ENCODE peak calls at places on chromosome 10, in four cellular contexts. C, S, G and W are unnamed samples.

GRCh38 chr10:18699849-18700554 is 40.8 kb downstream of the ARL5B start:
- DNase-seq in C (no peak), S (no peak), G (no peak), W (no peak)

GRCh38 chr10:29177266-29177832 is 111.5 kb upstream of the LYZL1 start:
- DNase-seq in C (no peak), S (no peak), G (no peak), W (no peak)

GRCh38 chr10:80473692-80474596 is 19.8 kb downstream of the TSPAN14 start:
- DNase-seq in C (no peak), S (no peak), G (no peak), W (no peak)

GRCh38 chr10:67471022-67471421 is 225.0 kb downstream of the CTNNA3 start:
- DNase-seq in C (no peak), S (no peak), G (no peak), W (no peak)

GRCh38 chr10:48330269-48330668 is 23.8 kb downstream of the MAPK8 start:
- DNase-seq in C (no peak), S (no peak), G (no peak), W (no peak)

GRCh38 chr10:106935978-106936451 is 228.5 kb downstream of the SORCS1 start:
- DNase-seq in C (no peak), S (no peak), G (no peak), W (no peak)

GRCh38 chr10:73782749-73783085 is 869 bp downstream of the CHCHD1 start:
- DNase-seq in C (no peak), S (no peak), G (no peak), W (no peak)

GRCh38 chr10:27561362-27561761 is 57.3 kb downstream of the RAB18 start:
- DNase-seq in C (no peak), S (no peak), G (no peak), W (no peak)

GRCh38 chr10:70508912-70509366 is 30.4 kb downstream of the PALD1 start:
- DNase-seq in C (peak), S (no peak), G (peak), W (no peak)

GRCh38 chr10:88114368-88114767 is 250.9 kb downstream of the PTEN start:
- DNase-seq in C (peak), S (peak), G (peak), W (no peak)

GRCh38 chr10:93867481-93867880 is 26.3 kb upstream of the SLC35G1 start:
- DNase-seq in C (no peak), S (no peak), G (no peak), W (no peak)

GRCh38 chr10:25082276-25083204 is 66.1 kb downstream of the THNSL1 start:
- DNase-seq in C (no peak), S (no peak), G (no peak), W (no peak)

GRCh38 chr10:36114141-36114540 is 472.0 kb upstream of the FZD8 start:
- DNase-seq in C (no peak), S (no peak), G (no peak), W (no peak)

GRCh38 chr10:131742371-131743000 is 158.3 kb upstream of the PPP2R2D start:
- DNase-seq in C (peak), S (no peak), G (no peak), W (no peak)

GRCh38 chr10:105042906-105043552 is 401.9 kb downstream of the SORCS3 start:
- DNase-seq in C (no peak), S (no peak), G (no peak), W (no peak)

GRCh38 chr10:52951819-52952218 is 179.2 kb upstream of the MBL2 start:
- DNase-seq in C (peak), S (peak), G (peak), W (no peak)

GRCh38 chr10:124565565-124566221 is 104.1 kb downstream of the LHPP start:
- DNase-seq in C (peak), S (peak), G (no peak), W (no peak)

GRCh38 chr10:28367865-28368541 is 65.1 kb upstream of the MPP7 start:
- DNase-seq in C (no peak), S (no peak), G (no peak), W (no peak)

GRCh38 chr10:42997849-42998165 is 79.1 kb upstream of the RET start:
- DNase-seq in C (no peak), S (no peak), G (peak), W (no peak)

GRCh38 chr10:6211341-6212265 is 8.9 kb downstream of the PFKFB3 start:
- DNase-seq in C (peak), S (no peak), G (peak), W (no peak)

GRCh38 chr10:131855763-131856401 is 44.9 kb upstream of the PPP2R2D start:
- DNase-seq in C (peak), S (no peak), G (no peak), W (no peak)

GRCh38 chr10:11896549-11897200 is 73.5 kb downstream of the PROSER2 start:
- DNase-seq in C (no peak), S (no peak), G (no peak), W (no peak)

GRCh38 chr10:132136689-132137088 is 50.1 kb upstream of the DPYSL4 start:
- DNase-seq in C (no peak), S (no peak), G (no peak), W (no peak)

GRCh38 chr10:113463777-113464176 is 89.1 kb upstream of the HABP2 start:
- DNase-seq in C (no peak), S (no peak), G (peak), W (peak)

GRCh38 chr10:70432101-70432500 is 9.4 kb downstream of the NODAL start:
- DNase-seq in C (peak), S (no peak), G (no peak), W (no peak)

GRCh38 chr10:76117949-76118348 is 686.5 kb downstream of the LRMDA start:
- DNase-seq in C (no peak), S (no peak), G (no peak), W (no peak)

GRCh38 chr10:3787816-3788215 is 2.8 kb upstream of the KLF6 start:
- DNase-seq in C (peak), S (no peak), G (no peak), W (no peak)

DNA sequence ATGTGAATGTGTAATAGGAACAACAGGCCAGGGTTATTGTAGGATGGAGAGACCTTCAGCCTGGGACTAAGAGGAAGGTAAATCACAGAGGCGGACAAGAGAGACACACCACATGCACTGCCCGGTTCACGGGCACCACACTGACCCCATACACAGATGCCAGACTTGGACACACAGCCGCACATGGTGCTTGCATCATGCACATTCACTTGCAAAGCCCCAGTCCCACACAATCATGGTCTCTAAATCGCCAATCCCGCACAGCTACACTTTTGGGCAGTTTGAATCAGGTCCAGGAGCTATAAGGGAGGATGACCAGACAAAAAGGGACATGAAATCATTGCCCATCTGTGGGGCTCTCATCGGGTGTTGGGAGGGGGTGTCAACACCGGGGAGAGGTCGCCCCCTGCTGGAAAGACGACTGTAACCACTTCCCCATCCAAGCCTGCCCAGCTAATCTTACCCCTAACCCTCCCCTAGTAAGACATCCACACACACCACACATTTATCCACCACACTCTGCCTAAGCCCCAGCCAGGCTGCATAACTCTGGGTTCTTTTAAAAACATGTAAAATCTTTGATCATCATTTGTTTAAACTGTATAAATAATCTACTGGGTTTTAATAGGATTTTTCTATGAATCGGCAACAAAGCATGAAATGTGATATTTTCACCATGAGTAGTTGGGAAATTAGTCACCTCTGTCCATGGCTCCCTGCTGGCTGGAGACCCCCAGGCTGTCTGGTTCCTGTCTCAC is 40.5 kb upstream of the SLF2 start:
- DNase-seq in C (peak), S (peak), G (peak), W (no peak)
- TF ChIP-seq CTCF in C (peak), S (no peak), G (peak), W (peak)

GRCh38 chr10:86330778-86331763 is 35.5 kb downstream of the GRID1 start:
- DNase-seq in C (no peak), S (no peak), G (no peak), W (no peak)
- TF ChIP-seq CTCF in C (no peak), S (no peak), G (no peak), W (no peak)

DNA sequence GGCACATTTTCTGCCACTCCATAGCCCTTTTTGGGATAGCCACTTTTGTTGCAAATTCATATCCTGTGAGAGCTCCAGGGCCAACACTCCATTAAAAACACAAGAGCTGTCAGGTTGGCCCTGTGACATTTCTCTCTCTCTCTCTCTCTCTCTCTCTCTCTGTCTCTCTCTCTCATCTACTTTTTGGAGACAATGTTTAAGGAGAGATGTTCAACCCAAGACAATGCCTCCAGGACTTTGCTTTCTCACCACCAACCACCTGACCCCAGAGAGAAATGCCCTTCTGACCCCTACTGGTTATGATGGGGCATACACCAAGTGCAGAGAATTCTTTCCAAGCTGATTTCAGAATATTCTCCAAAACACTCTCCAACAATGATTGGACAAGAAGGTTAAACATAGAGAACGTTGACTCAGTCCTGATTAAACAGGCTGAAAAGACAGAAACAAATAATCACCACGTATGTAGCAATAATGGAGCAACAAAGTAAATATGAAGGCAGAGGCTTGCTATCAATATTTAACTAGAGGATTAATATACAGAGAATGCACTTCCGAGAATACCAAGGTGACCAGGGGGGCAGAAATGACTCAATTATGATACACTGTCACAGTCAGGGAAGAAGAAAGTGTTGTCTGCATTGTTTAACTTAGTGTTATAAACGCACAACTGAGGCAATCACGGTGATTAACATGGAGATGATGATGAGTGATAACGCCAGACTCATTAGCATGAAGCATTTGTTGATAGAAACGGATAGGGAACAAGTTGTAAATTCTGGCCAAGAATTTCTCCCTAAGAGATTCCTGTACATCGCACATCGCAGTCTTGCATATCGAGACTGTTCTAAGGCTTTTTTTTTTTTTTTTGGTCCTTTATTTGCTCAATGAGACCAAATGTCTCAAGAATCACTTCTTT is 178.5 kb downstream of the NRP1 start:
- DNase-seq in C (peak), S (peak), G (peak), W (no peak)
- TF ChIP-seq CTCF in C (peak), S (peak), G (peak), W (peak)

GRCh38 chr10:103921750-103922195 is 3.8 kb upstream of the STN1 start:
- DNase-seq in C (peak), S (peak), G (peak), W (no peak)

GRCh38 chr10:103921248-103921647 is 3.3 kb upstream of the STN1 start:
- DNase-seq in C (no peak), S (no peak), G (no peak), W (no peak)

GRCh38 chr10:103918053-103918846 is at the start of gene STN1:
- DNase-seq in C (peak), S (peak), G (peak), W (peak)

GRCh38 chr10:103917326-103918052 is 495 bp downstream of the STN1 start:
- DNase-seq in C (no peak), S (peak), G (peak), W (no peak)

GRCh38 chr10:103919648-103920025 is 1.7 kb upstream of the STN1 start:
- DNase-seq in C (no peak), S (no peak), G (no peak), W (no peak)
- TF ChIP-seq CTCF in C (no peak), S (no peak), G (no peak), W (no peak)